ENCODE peak calls at places on chromosomes 4 and X, in six cellular contexts. T, G, Y, F, I and V are unnamed samples.

GRCh38 chrX:14003028-14003427 is 26.7 kb downstream of the GEMIN8 start:
- DNase-seq in I (no peak), Y (no peak), G (no peak), T (no peak), F (no peak), V (no peak)

GRCh38 chr4:105194328-105195231 is 47.9 kb downstream of the TET2 start:
- DNase-seq in G (no peak), T (no peak), I (no peak), F (no peak), Y (no peak), V (no peak)

GRCh38 chr4:182884046-182884445 is 33.1 kb downstream of the DCTD start:
- DNase-seq in T (no peak), I (no peak), F (no peak), G (no peak), Y (no peak), V (no peak)

GRCh38 chr4:108030332-108030731 is 40.6 kb downstream of the HADH start:
- DNase-seq in F (peak; percentile 41), G (peak; percentile 31), I (no peak), Y (peak; percentile 42), T (no peak), V (no peak)

GRCh38 chr4:103719320-103720204 is at the start of gene TACR3:
- DNase-seq in I (no peak), T (no peak), F (no peak), G (no peak), Y (no peak), V (no peak)

GRCh38 chrX:140733766-140734342 is 24.3 kb downstream of the LINC00632 start:
- DNase-seq in G (no peak), T (peak; percentile 23), F (peak; percentile 56), I (no peak), Y (no peak), V (peak; percentile 5)

GRCh38 chr4:114036426-114036825 is 57.0 kb upstream of the ARSJ start:
- DNase-seq in G (no peak), T (no peak), F (no peak), Y (no peak), I (no peak), V (no peak)

GRCh38 chr4:137310593-137311490 is 221.5 kb downstream of the PCDH18 start:
- DNase-seq in G (no peak), T (no peak), Y (no peak), I (no peak), F (no peak), V (no peak)

GRCh38 chrX:19886888-19887531 is 390 bp downstream of the SH3KBP1 start:
- DNase-seq in I (peak; percentile 24), T (no peak), Y (no peak), G (peak; percentile 18), F (peak; percentile 9), V (peak; percentile 12)

GRCh38 chrX:46444011-46444410 is 101.2 kb downstream of the ZNF674 start:
- DNase-seq in F (peak; percentile 34), G (no peak), T (no peak), Y (no peak), I (no peak), V (peak; percentile 26)

GRCh38 chr4:83569967-83570366 is 34.1 kb downstream of the GPAT3 start:
- DNase-seq in F (no peak), G (no peak), Y (no peak), I (no peak), T (no peak), V (no peak)

GRCh38 chrX:13131511-13132137 is 87.2 kb upstream of the FAM9C start:
- DNase-seq in I (no peak), Y (no peak), G (no peak), F (no peak), T (no peak), V (no peak)

GRCh38 chr4:144650311-144650820 is 4.4 kb downstream of the HHIP start:
- DNase-seq in G (no peak), T (no peak), F (no peak), I (no peak), Y (no peak), V (no peak)

GRCh38 chr4:3128976-3129375 is 54.5 kb downstream of the HTT start:
- DNase-seq in Y (no peak), I (no peak), T (no peak), F (no peak), G (no peak), V (no peak)

GRCh38 chr4:60589425-60589824 is 610.7 kb upstream of the ADGRL3 start:
- DNase-seq in G (no peak), T (no peak), F (no peak), I (no peak), Y (no peak), V (no peak)

GRCh38 chrX:17725176-17725575 is 12.1 kb upstream of the SCML1 start:
- DNase-seq in I (no peak), G (no peak), F (no peak), T (no peak), Y (no peak), V (no peak)

GRCh38 chr4:137361756-137362470 is 170.4 kb downstream of the PCDH18 start:
- DNase-seq in Y (no peak), F (no peak), G (no peak), I (no peak), T (no peak), V (no peak)

GRCh38 chrX:21811832-21812231 is 27.6 kb upstream of the MBTPS2 start:
- DNase-seq in F (no peak), Y (no peak), G (no peak), I (no peak), T (no peak), V (no peak)

GRCh38 chr4:124530464-124531077 is 182.0 kb downstream of the ANKRD50 start:
- DNase-seq in T (no peak), F (peak; percentile 40), G (no peak), Y (no peak), I (no peak), V (no peak)

GRCh38 chr4:20509315-20509714 is 190.9 kb upstream of the PACRGL start:
- DNase-seq in F (no peak), T (no peak), G (no peak), Y (no peak), I (no peak), V (no peak)

GRCh38 chr4:40923326-40924095 is 173.8 kb downstream of the NSUN7 start:
- DNase-seq in G (no peak), T (peak; percentile 72), Y (no peak), I (no peak), F (no peak), V (no peak)

GRCh38 chr4:96983830-96984229 is 1143.9 kb downstream of the PDHA2 start:
- DNase-seq in T (no peak), I (no peak), F (no peak), G (no peak), Y (no peak), V (peak; percentile 2)

GRCh38 chrX:137052641-137053235 is 18.9 kb upstream of the GPR101 start:
- DNase-seq in T (no peak), G (no peak), F (no peak), I (no peak), Y (no peak), V (no peak)

GRCh38 chr4:112296949-112297483 is at the start of gene ALPK1:
- DNase-seq in Y (no peak), F (peak; percentile 83), T (peak; percentile 30), I (no peak), G (no peak), V (peak; percentile 24)

GRCh38 chr4:37938208-37938607 is 22.0 kb upstream of the PTTG2 start:
- DNase-seq in I (no peak), T (no peak), F (no peak), G (no peak), Y (no peak), V (no peak)

GRCh38 chr4:37934096-37934495 is 26.1 kb upstream of the PTTG2 start:
- DNase-seq in G (no peak), I (no peak), Y (no peak), T (no peak), F (no peak), V (no peak)

GRCh38 chr4:37935026-37935425 is 25.2 kb upstream of the PTTG2 start:
- DNase-seq in I (no peak), F (no peak), Y (no peak), T (no peak), G (no peak), V (no peak)

GRCh38 chr4:37934609-37935008 is 25.6 kb upstream of the PTTG2 start:
- DNase-seq in F (no peak), Y (no peak), I (no peak), T (no peak), G (no peak), V (no peak)

DNA sequence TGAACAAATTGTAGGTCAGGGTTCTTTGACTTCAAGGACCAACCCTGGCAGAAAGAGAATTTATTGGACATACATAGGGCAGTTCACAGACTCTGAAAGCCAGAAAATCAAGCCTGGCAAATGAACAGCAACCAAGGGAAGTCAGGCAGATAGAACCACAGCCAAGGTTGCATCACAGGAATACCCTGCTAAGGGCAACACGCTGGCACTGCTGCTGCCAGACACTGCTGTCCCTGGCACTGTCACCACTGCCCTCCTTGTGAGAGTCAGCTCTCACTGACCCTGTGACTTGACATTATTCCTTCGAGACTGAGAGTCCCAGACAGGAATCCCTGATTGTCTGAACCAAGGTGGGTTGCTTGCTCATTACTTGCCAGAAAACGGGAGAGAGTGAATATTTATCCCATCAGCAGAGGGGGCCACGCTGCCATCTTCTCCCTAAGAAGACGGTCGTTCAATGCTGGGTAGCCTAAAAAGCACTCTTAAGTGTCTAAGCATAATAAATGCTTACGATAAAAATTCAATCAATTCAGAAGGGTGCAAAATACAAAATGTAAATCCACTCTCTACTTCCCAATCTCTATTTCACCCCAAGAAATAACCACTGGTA is 23.2 kb upstream of the PTTG2 start:
- DNase-seq in I (no peak), Y (no peak), T (no peak), F (no peak), G (no peak), V (no peak)
- TF ChIP-seq POLR2A in I (no peak), Y (no peak), T (no peak), F (no peak), G (no peak), V (no peak)

DNA sequence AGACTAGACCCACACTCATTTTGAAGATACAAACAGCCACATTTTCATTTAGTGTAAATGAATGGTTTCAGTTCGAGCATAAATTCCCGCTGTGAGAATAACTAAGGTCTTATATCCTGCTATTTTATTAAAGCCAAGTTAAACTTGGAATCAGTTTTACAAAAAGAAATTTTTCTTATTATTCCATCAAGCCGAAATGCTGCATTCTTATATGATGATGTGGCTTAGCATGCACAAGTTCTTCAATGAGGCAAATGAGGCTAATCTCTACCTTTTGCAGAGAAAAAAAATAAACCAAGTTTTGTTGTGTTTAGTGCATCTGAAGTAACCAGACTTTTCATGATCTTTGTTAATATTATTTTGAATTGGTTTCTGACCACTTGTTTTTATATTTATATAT is 953.9 kb upstream of the PCDH10 start:
- DNase-seq in G (no peak), I (no peak), Y (no peak), F (no peak), T (no peak), V (no peak)
- TF ChIP-seq POLR2A in G (no peak), I (no peak), Y (no peak), F (no peak), T (no peak), V (no peak)

GRCh38 chr4:39353478-39354177 is 12.5 kb downstream of the RFC1 start:
- DNase-seq in Y (no peak), I (no peak), G (peak; percentile 34), T (no peak), F (peak; percentile 23), V (no peak)
- TF ChIP-seq POLR2A in Y (no peak), I (no peak), G (no peak), T (no peak), F (no peak), V (no peak)

DNA sequence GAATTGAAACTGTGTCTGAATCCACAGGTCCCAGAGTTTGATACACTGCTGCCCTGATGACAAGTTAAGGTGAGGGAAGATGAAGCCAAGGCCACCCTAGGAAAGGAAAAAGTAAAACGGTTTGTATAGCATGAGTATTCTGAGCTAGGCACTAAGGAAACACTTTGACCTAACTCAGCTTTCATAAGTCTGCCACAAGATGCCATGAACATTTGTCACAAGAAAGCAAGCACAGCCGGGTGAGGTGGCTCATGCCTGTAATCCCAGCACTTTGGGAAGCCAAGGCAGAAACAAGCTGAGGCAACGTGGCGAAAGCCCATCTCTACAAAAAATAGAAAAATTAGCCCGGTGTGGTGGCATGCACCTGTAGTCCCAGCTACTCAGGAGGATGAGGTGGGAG is 34.2 kb downstream of the ELOVL6 start:
- DNase-seq in I (no peak), Y (no peak), G (no peak), F (no peak), T (no peak), V (no peak)
- TF ChIP-seq POLR2A in I (no peak), Y (no peak), G (no peak), F (no peak), T (no peak), V (no peak)